ENCODE peak calls at places on chromosome 6, in five cellular contexts. L is pancreas, C is neuronal stem cell, H is brain microvascular endothelial cell, O is neural progenitor cell. P is an unnamed sample.

GRCh38 chr6:8157839-8158238 is 55.5 kb upstream of the EEF1E1 start:
- DNase-seq in H (no peak), L (no peak), C (no peak), O (no peak), P (peak)

GRCh38 chr6:13480631-13481501 is 6.5 kb downstream of the GFOD1 start:
- DNase-seq in L (no peak), H (peak), O (no peak), C (no peak), P (no peak)

GRCh38 chr6:146968041-146968760 is 236.0 kb upstream of the STXBP5 start:
- DNase-seq in O (no peak), L (no peak), H (peak), C (no peak), P (no peak)

GRCh38 chr6:36769676-36770499 is 69.4 kb downstream of the CPNE5 start:
- DNase-seq in C (no peak), O (no peak), H (no peak), L (no peak), P (no peak)

GRCh38 chr6:139955366-139956155 is 581.1 kb upstream of the CITED2 start:
- DNase-seq in C (no peak), H (no peak), O (no peak), L (no peak), P (no peak)

GRCh38 chr6:168155193-168155592 is 76.2 kb upstream of the FRMD1 start:
- DNase-seq in C (no peak), O (no peak), L (no peak), H (peak), P (no peak)

GRCh38 chr6:150813993-150814359 is 51.5 kb upstream of the MTHFD1L start:
- DNase-seq in C (no peak), L (no peak), O (no peak), H (no peak), P (no peak)

GRCh38 chr6:110538416-110539060 is 62.1 kb upstream of the SLC22A16 start:
- DNase-seq in L (no peak), H (no peak), C (no peak), O (no peak), P (no peak)

GRCh38 chr6:10472634-10473033 is 48.5 kb upstream of the GCNT2 start:
- DNase-seq in L (no peak), H (no peak), O (no peak), C (no peak), P (no peak)

GRCh38 chr6:129370268-129370916 is 339.6 kb downstream of the ARHGAP18 start:
- DNase-seq in L (no peak), H (peak), C (peak), O (peak), P (peak)

GRCh38 chr6:119322034-119322433 is 27.5 kb downstream of the MAN1A1 start:
- DNase-seq in C (no peak), O (no peak), L (no peak), H (no peak), P (no peak)

GRCh38 chr6:158816329-158816728 is 2.8 kb downstream of the EZR start:
- DNase-seq in O (peak), H (no peak), C (no peak), L (no peak), P (no peak)

GRCh38 chr6:158815379-158815724 is 3.8 kb downstream of the EZR start:
- DNase-seq in H (no peak), L (no peak), C (no peak), O (no peak), P (no peak)

GRCh38 chr6:158817298-158818007 is 1.7 kb downstream of the EZR start:
- DNase-seq in C (no peak), L (peak), H (peak), O (peak), P (peak)

GRCh38 chr6:158818008-158818579 is 1.1 kb downstream of the EZR start:
- DNase-seq in C (peak), O (peak), H (peak), L (peak), P (peak)

DNA sequence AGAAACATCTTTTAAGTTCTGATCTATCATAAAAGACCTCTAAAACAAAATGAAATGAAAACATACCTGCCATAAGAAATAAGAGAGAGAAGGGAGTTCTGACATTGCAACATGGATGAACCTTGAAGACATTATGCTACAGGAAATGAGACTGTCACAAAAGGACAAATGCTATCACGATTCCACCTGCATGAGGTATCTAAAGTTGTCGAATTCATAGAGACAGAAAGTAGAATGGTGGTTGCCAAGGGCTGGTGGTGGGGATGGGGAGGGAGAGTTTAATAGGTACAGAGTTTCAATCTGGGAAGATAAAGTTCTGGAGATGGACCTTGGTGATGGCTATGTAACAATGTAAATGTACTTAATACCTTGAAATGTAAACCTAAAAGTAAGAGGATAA is 3.3 kb downstream of the EZR start:
- DNase-seq in O (no peak), C (no peak), H (no peak), L (no peak), P (no peak)
- H3K27ac ChIP-seq in O (no peak), C (no peak), H (no peak), L (peak), P (no peak)

GRCh38 chr6:30542404-30542725 is 13.9 kb downstream of the GNL1 start:
- DNase-seq in C (no peak), O (no peak), L (no peak), H (no peak), P (no peak)
- H3K27ac ChIP-seq in C (no peak), O (no peak), L (no peak), H (no peak), P (no peak)

GRCh38 chr6:134511984-134512383 is 194.1 kb upstream of the SGK1 start:
- DNase-seq in C (no peak), L (no peak), H (no peak), O (no peak), P (no peak)
- H3K27ac ChIP-seq in C (no peak), L (no peak), H (no peak), O (no peak), P (no peak)

GRCh38 chr6:25481267-25481666 is 170.7 kb upstream of the SCGN start:
- DNase-seq in L (no peak), O (no peak), C (no peak), H (no peak), P (no peak)

GRCh38 chr6:25478973-25479372 is 173.0 kb upstream of the SCGN start:
- DNase-seq in H (no peak), C (no peak), L (no peak), O (no peak), P (no peak)

GRCh38 chr6:25473447-25473846 is 178.6 kb upstream of the SCGN start:
- DNase-seq in O (no peak), L (no peak), H (no peak), C (no peak), P (peak)

GRCh38 chr6:25476126-25476525 is 175.9 kb upstream of the SCGN start:
- DNase-seq in C (no peak), O (no peak), L (no peak), H (peak), P (no peak)

GRCh38 chr6:25477006-25477590 is 174.9 kb upstream of the SCGN start:
- DNase-seq in H (peak), O (no peak), C (no peak), L (no peak), P (no peak)
- H3K27ac ChIP-seq in H (no peak), O (no peak), C (no peak), L (no peak), P (no peak)

GRCh38 chr6:34243901-34244884 is 4.6 kb downstream of the SMIM29 start:
- DNase-seq in C (no peak), H (peak), L (no peak), O (no peak), P (peak)

GRCh38 chr6:34247481-34248197 is 1.2 kb downstream of the SMIM29 start:
- DNase-seq in H (no peak), C (no peak), O (no peak), L (no peak), P (peak)

GRCh38 chr6:34246563-34247391 is 2.0 kb downstream of the SMIM29 start:
- DNase-seq in C (no peak), L (no peak), O (peak), H (peak), P (peak)

GRCh38 chr6:34248198-34248726 is 544 bp downstream of the SMIM29 start:
- DNase-seq in O (peak), C (no peak), H (no peak), L (peak), P (peak)

DNA sequence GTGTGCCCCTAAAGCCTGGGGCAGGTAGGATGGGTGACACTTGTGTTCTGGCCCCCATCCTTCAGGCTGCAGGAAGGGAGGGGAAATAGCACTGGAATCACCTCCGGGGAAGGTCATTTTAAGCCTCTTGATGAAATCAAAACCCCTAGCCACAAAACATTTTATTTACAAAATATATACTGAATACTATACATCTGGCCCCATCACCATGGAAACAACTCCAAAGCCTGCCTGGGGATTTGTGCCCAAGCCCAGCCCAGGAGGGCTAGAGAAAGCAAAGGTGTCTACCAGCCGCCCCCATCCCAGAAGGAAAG is 2.6 kb downstream of the SMIM29 start:
- DNase-seq in H (no peak), O (no peak), L (no peak), C (no peak), P (no peak)
- H3K27ac ChIP-seq in H (peak), O (no peak), L (no peak), C (no peak), P (no peak)

GRCh38 chr6:4299476-4299875 is 164.1 kb upstream of the ECI2 start:
- DNase-seq in C (no peak), O (no peak), H (no peak), L (no peak), P (no peak)
- H3K27ac ChIP-seq in C (no peak), O (no peak), H (no peak), L (no peak), P (no peak)

GRCh38 chr6:33771342-33772113 is 17.4 kb downstream of the LEMD2 start:
- DNase-seq in O (peak), C (peak), L (peak), H (peak), P (peak)
- H3K27ac ChIP-seq in O (no peak), C (no peak), L (peak), H (peak), P (peak)

P was measured in colonic mucosa.